ENCODE peak calls at places on chromosome 10, in five cellular contexts. One of them, this sample, is unnamed.

GRCh38 chr10:119203006-119203405 is 4.4 kb upstream of the GRK5 start:
- DNase-seq in IMR-90: peak; percentile 84
- DNase-seq in AG04450: no peak
- DNase-seq in neural progenitor cell: no peak
- DNase-seq in lower lobe of right lung: no peak
- DNase-seq in this sample: no peak

GRCh38 chr10:3570855-3571266 is 214.1 kb downstream of the KLF6 start:
- DNase-seq in IMR-90: no peak
- DNase-seq in AG04450: no peak
- DNase-seq in neural progenitor cell: peak; percentile 9
- DNase-seq in lower lobe of right lung: no peak
- DNase-seq in this sample: peak; percentile 25

GRCh38 chr10:5043716-5044115 is 40.1 kb upstream of the AKR1C2 start:
- DNase-seq in IMR-90: no peak
- DNase-seq in AG04450: no peak
- DNase-seq in neural progenitor cell: no peak
- DNase-seq in lower lobe of right lung: peak; percentile 88
- DNase-seq in this sample: peak; percentile 64

GRCh38 chr10:56920586-56921250 is 559.7 kb upstream of the ZWINT start:
- DNase-seq in IMR-90: no peak
- DNase-seq in AG04450: no peak
- DNase-seq in neural progenitor cell: no peak
- DNase-seq in lower lobe of right lung: no peak
- DNase-seq in this sample: no peak

GRCh38 chr10:35559416-35559815 is 45.7 kb upstream of the GJD4 start:
- DNase-seq in IMR-90: no peak
- DNase-seq in AG04450: no peak
- DNase-seq in neural progenitor cell: no peak
- DNase-seq in lower lobe of right lung: no peak
- DNase-seq in this sample: no peak

GRCh38 chr10:405648-406047 is 270.4 kb downstream of the ZMYND11 start:
- DNase-seq in IMR-90: no peak
- DNase-seq in AG04450: no peak
- DNase-seq in neural progenitor cell: peak; percentile 35
- DNase-seq in lower lobe of right lung: no peak
- DNase-seq in this sample: no peak

GRCh38 chr10:30688456-30688855 is 58.9 kb upstream of the LYZL2 start:
- DNase-seq in IMR-90: no peak
- DNase-seq in AG04450: no peak
- DNase-seq in neural progenitor cell: no peak
- DNase-seq in lower lobe of right lung: no peak
- DNase-seq in this sample: no peak

GRCh38 chr10:30219977-30220751 is 128.9 kb downstream of the MTPAP start:
- DNase-seq in IMR-90: peak; percentile 51
- DNase-seq in AG04450: no peak
- DNase-seq in neural progenitor cell: peak; percentile 6
- DNase-seq in lower lobe of right lung: peak; percentile 47
- DNase-seq in this sample: peak; percentile 72

GRCh38 chr10:3873728-3874461 is 88.9 kb upstream of the KLF6 start:
- DNase-seq in IMR-90: peak; percentile 80
- DNase-seq in AG04450: no peak
- DNase-seq in neural progenitor cell: peak; percentile 38
- DNase-seq in lower lobe of right lung: no peak
- DNase-seq in this sample: peak; percentile 87

GRCh38 chr10:126955934-126956711 is 50.9 kb downstream of the DOCK1 start:
- DNase-seq in IMR-90: no peak
- DNase-seq in AG04450: no peak
- DNase-seq in neural progenitor cell: no peak
- DNase-seq in lower lobe of right lung: no peak
- DNase-seq in this sample: no peak

GRCh38 chr10:98446121-98446655 is 547 bp downstream of the HPS1 start:
- DNase-seq in IMR-90: peak; percentile 21
- DNase-seq in AG04450: no peak
- DNase-seq in neural progenitor cell: peak; percentile 62
- DNase-seq in lower lobe of right lung: peak; percentile 73
- DNase-seq in this sample: peak; percentile 23

GRCh38 chr10:20443094-20443493 is 454.0 kb downstream of the NEBL start:
- DNase-seq in IMR-90: no peak
- DNase-seq in AG04450: no peak
- DNase-seq in neural progenitor cell: no peak
- DNase-seq in lower lobe of right lung: no peak
- DNase-seq in this sample: no peak

GRCh38 chr10:32298066-32298812 is 48.7 kb downstream of the EPC1 start:
- DNase-seq in IMR-90: peak; percentile 93
- DNase-seq in AG04450: peak; percentile 23
- DNase-seq in neural progenitor cell: no peak
- DNase-seq in lower lobe of right lung: no peak
- DNase-seq in this sample: peak; percentile 62
- TF ChIP-seq CTCF in IMR-90: no peak
- TF ChIP-seq CTCF in AG04450: no peak
- TF ChIP-seq CTCF in neural progenitor cell: no peak
- TF ChIP-seq CTCF in lower lobe of right lung: no peak
- TF ChIP-seq CTCF in this sample: no peak

GRCh38 chr10:74320717-74321116 is 169.7 kb downstream of the ADK start:
- DNase-seq in IMR-90: no peak
- DNase-seq in AG04450: no peak
- DNase-seq in neural progenitor cell: no peak
- DNase-seq in lower lobe of right lung: no peak
- DNase-seq in this sample: no peak
- H3K4me3 ChIP-seq in IMR-90: no peak overlapping the region
- H3K4me3 ChIP-seq in AG04450: no peak overlapping the region
- H3K4me3 ChIP-seq in neural progenitor cell: no peak overlapping the region
- H3K4me3 ChIP-seq in lower lobe of right lung: no peak overlapping the region
- H3K4me3 ChIP-seq in this sample: no peak overlapping the region

GRCh38 chr10:78028438-78029293 is 649 bp downstream of the POLR3A start:
- DNase-seq in IMR-90: peak; percentile 57
- DNase-seq in AG04450: no peak
- DNase-seq in neural progenitor cell: peak; percentile 60
- DNase-seq in lower lobe of right lung: no peak
- DNase-seq in this sample: peak; percentile 50
- TF ChIP-seq CTCF in IMR-90: no peak
- TF ChIP-seq CTCF in AG04450: no peak
- TF ChIP-seq CTCF in neural progenitor cell: peak; percentile 25
- TF ChIP-seq CTCF in lower lobe of right lung: no peak
- TF ChIP-seq CTCF in this sample: no peak

GRCh38 chr10:92693534-92693893 is 3.8 kb downstream of the HHEX start:
- DNase-seq in IMR-90: no peak
- DNase-seq in AG04450: no peak
- DNase-seq in neural progenitor cell: no peak
- DNase-seq in lower lobe of right lung: no peak
- DNase-seq in this sample: no peak

GRCh38 chr10:92692697-92693533 is 3.2 kb downstream of the HHEX start:
- DNase-seq in IMR-90: no peak
- DNase-seq in AG04450: no peak
- DNase-seq in neural progenitor cell: no peak
- DNase-seq in lower lobe of right lung: no peak
- DNase-seq in this sample: no peak

GRCh38 chr10:92691042-92691590 is 1.4 kb downstream of the HHEX start:
- DNase-seq in IMR-90: no peak
- DNase-seq in AG04450: no peak
- DNase-seq in neural progenitor cell: peak; percentile 58
- DNase-seq in lower lobe of right lung: peak; percentile 60
- DNase-seq in this sample: no peak

GRCh38 chr10:92691591-92692084 is 1.9 kb downstream of the HHEX start:
- DNase-seq in IMR-90: no peak
- DNase-seq in AG04450: no peak
- DNase-seq in neural progenitor cell: peak; percentile 70
- DNase-seq in lower lobe of right lung: peak; percentile 84
- DNase-seq in this sample: no peak

DNA sequence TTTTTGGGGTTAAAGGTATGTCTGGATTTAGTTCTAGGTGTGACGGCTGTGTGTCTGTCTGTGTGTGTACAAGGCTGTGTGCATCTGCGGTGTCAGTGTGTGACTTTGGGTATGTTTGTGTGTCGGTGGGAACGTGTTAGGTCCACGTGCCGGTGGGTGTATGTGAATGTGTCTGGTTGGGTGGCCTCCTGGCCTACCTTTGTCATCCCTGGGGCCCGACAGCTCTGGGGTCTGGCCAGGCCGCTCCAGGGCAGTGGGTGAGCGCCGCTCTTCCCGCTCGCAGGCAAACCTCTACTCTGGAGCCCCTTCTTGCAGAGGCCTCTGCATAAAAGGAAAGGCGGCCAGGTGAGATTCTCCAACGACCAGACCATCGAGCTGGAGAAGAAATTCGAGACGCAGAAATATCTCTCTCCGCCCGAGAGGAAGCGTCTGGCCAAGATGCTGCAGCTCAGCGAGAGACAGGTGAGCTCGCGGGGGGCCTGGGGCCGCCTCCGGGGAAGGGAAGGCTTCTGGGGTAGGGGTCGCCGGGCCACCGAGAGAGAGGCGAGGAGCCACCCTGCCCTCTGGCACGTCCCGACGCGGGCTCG is 2.4 kb downstream of the HHEX start:
- DNase-seq in IMR-90: no peak
- DNase-seq in AG04450: no peak
- DNase-seq in neural progenitor cell: peak; percentile 55
- DNase-seq in lower lobe of right lung: no peak
- DNase-seq in this sample: no peak
- H3K4me3 ChIP-seq in IMR-90: peak overlapping the region; percentile 10
- H3K4me3 ChIP-seq in AG04450: peak overlapping the region; percentile 77
- H3K4me3 ChIP-seq in neural progenitor cell: peak overlapping the region; percentile 43
- H3K4me3 ChIP-seq in lower lobe of right lung: peak overlapping the region; percentile 73
- H3K4me3 ChIP-seq in this sample: peak overlapping the region; percentile 75